ENCODE peak calls at places on chromosomes 16 and 17, in six cellular contexts. One of them, this sample, is unnamed.

GRCh38 chr17:351436-351713 is 1.2 kb downstream of the RPH3AL start:
- DNase-seq in endothelial cell: no peak
- DNase-seq in C1 segment of cervical spinal cord: no peak
- DNase-seq in NCI-H510A treated with DMSO at 0.1 percent for 48 hours: no peak
- DNase-seq in globus pallidus: no peak
- DNase-seq in smooth muscle cell of the brain vasculature: no peak
- DNase-seq in this sample: peak; percentile 26

GRCh38 chr17:68074279-68074678 is 38.7 kb downstream of the KPNA2 start:
- DNase-seq in endothelial cell: no peak
- DNase-seq in C1 segment of cervical spinal cord: no peak
- DNase-seq in NCI-H510A treated with DMSO at 0.1 percent for 48 hours: no peak
- DNase-seq in globus pallidus: no peak
- DNase-seq in smooth muscle cell of the brain vasculature: no peak
- DNase-seq in this sample: no peak

GRCh38 chr16:4404967-4405696 is 11.3 kb downstream of the CORO7 start:
- DNase-seq in endothelial cell: no peak
- DNase-seq in C1 segment of cervical spinal cord: no peak
- DNase-seq in NCI-H510A treated with DMSO at 0.1 percent for 48 hours: no peak
- DNase-seq in globus pallidus: no peak
- DNase-seq in smooth muscle cell of the brain vasculature: no peak
- DNase-seq in this sample: peak; percentile 40

GRCh38 chr17:55577011-55577586 is 65.8 kb upstream of the SMIM36 start:
- DNase-seq in endothelial cell: no peak
- DNase-seq in C1 segment of cervical spinal cord: peak; percentile 15
- DNase-seq in NCI-H510A treated with DMSO at 0.1 percent for 48 hours: no peak
- DNase-seq in globus pallidus: peak; percentile 45
- DNase-seq in smooth muscle cell of the brain vasculature: no peak
- DNase-seq in this sample: peak; percentile 52

GRCh38 chr16:12781777-12782176 is 21.9 kb downstream of the CPPED1 start:
- DNase-seq in endothelial cell: no peak
- DNase-seq in C1 segment of cervical spinal cord: no peak
- DNase-seq in NCI-H510A treated with DMSO at 0.1 percent for 48 hours: no peak
- DNase-seq in globus pallidus: no peak
- DNase-seq in smooth muscle cell of the brain vasculature: no peak
- DNase-seq in this sample: no peak

GRCh38 chr16:15976225-15976812 is 26.9 kb downstream of the ABCC1 start:
- DNase-seq in endothelial cell: no peak
- DNase-seq in C1 segment of cervical spinal cord: no peak
- DNase-seq in NCI-H510A treated with DMSO at 0.1 percent for 48 hours: no peak
- DNase-seq in globus pallidus: no peak
- DNase-seq in smooth muscle cell of the brain vasculature: no peak
- DNase-seq in this sample: no peak

GRCh38 chr17:7781467-7781866 is 52.5 kb upstream of the KDM6B start:
- DNase-seq in endothelial cell: no peak
- DNase-seq in C1 segment of cervical spinal cord: no peak
- DNase-seq in NCI-H510A treated with DMSO at 0.1 percent for 48 hours: no peak
- DNase-seq in globus pallidus: no peak
- DNase-seq in smooth muscle cell of the brain vasculature: no peak
- DNase-seq in this sample: peak; percentile 17

GRCh38 chr17:44878627-44879221 is 20.5 kb downstream of the EFTUD2 start:
- DNase-seq in endothelial cell: peak; percentile 23
- DNase-seq in C1 segment of cervical spinal cord: no peak
- DNase-seq in NCI-H510A treated with DMSO at 0.1 percent for 48 hours: peak; percentile 4
- DNase-seq in globus pallidus: peak; percentile 17
- DNase-seq in smooth muscle cell of the brain vasculature: no peak
- DNase-seq in this sample: peak; percentile 60

GRCh38 chr16:906296-906695 is 64.5 kb downstream of the LMF1 start:
- DNase-seq in endothelial cell: no peak
- DNase-seq in C1 segment of cervical spinal cord: no peak
- DNase-seq in NCI-H510A treated with DMSO at 0.1 percent for 48 hours: no peak
- DNase-seq in globus pallidus: no peak
- DNase-seq in smooth muscle cell of the brain vasculature: no peak
- DNase-seq in this sample: no peak

GRCh38 chr17:57862990-57863667 is 13.3 kb upstream of the MRPS23 start:
- DNase-seq in endothelial cell: no peak
- DNase-seq in C1 segment of cervical spinal cord: peak; percentile 69
- DNase-seq in NCI-H510A treated with DMSO at 0.1 percent for 48 hours: no peak
- DNase-seq in globus pallidus: peak; percentile 86
- DNase-seq in smooth muscle cell of the brain vasculature: no peak
- DNase-seq in this sample: peak; percentile 61

GRCh38 chr17:64455993-64456885 is 7.3 kb downstream of the MILR1 start:
- DNase-seq in endothelial cell: no peak
- DNase-seq in C1 segment of cervical spinal cord: no peak
- DNase-seq in NCI-H510A treated with DMSO at 0.1 percent for 48 hours: no peak
- DNase-seq in globus pallidus: peak; percentile 15
- DNase-seq in smooth muscle cell of the brain vasculature: no peak
- DNase-seq in this sample: peak; percentile 2

GRCh38 chr16:28057949-28058348 is 5.6 kb downstream of the GSG1L start:
- DNase-seq in endothelial cell: no peak
- DNase-seq in C1 segment of cervical spinal cord: no peak
- DNase-seq in NCI-H510A treated with DMSO at 0.1 percent for 48 hours: no peak
- DNase-seq in globus pallidus: no peak
- DNase-seq in smooth muscle cell of the brain vasculature: no peak
- DNase-seq in this sample: no peak

GRCh38 chr17:65457183-65457582 is 104.3 kb downstream of the AXIN2 start:
- DNase-seq in endothelial cell: no peak
- DNase-seq in C1 segment of cervical spinal cord: no peak
- DNase-seq in NCI-H510A treated with DMSO at 0.1 percent for 48 hours: no peak
- DNase-seq in globus pallidus: no peak
- DNase-seq in smooth muscle cell of the brain vasculature: no peak
- DNase-seq in this sample: no peak

GRCh38 chr16:50644730-50645129 is 36.4 kb downstream of the SNX20 start:
- DNase-seq in endothelial cell: no peak
- DNase-seq in C1 segment of cervical spinal cord: no peak
- DNase-seq in NCI-H510A treated with DMSO at 0.1 percent for 48 hours: no peak
- DNase-seq in globus pallidus: peak; percentile 53
- DNase-seq in smooth muscle cell of the brain vasculature: no peak
- DNase-seq in this sample: peak; percentile 23

GRCh38 chr17:67027031-67027628 is 17.2 kb upstream of the CACNG1 start:
- DNase-seq in endothelial cell: no peak
- DNase-seq in C1 segment of cervical spinal cord: no peak
- DNase-seq in NCI-H510A treated with DMSO at 0.1 percent for 48 hours: no peak
- DNase-seq in globus pallidus: no peak
- DNase-seq in smooth muscle cell of the brain vasculature: no peak
- DNase-seq in this sample: no peak

GRCh38 chr17:83176272-83176955 is 97.0 kb downstream of the METRNL start:
- DNase-seq in endothelial cell: no peak
- DNase-seq in C1 segment of cervical spinal cord: no peak
- DNase-seq in NCI-H510A treated with DMSO at 0.1 percent for 48 hours: no peak
- DNase-seq in globus pallidus: no peak
- DNase-seq in smooth muscle cell of the brain vasculature: no peak
- DNase-seq in this sample: no peak

GRCh38 chr17:40471856-40472732 is 28.8 kb downstream of the IGFBP4 start:
- DNase-seq in endothelial cell: no peak
- DNase-seq in C1 segment of cervical spinal cord: no peak
- DNase-seq in NCI-H510A treated with DMSO at 0.1 percent for 48 hours: no peak
- DNase-seq in globus pallidus: no peak
- DNase-seq in smooth muscle cell of the brain vasculature: no peak
- DNase-seq in this sample: no peak

GRCh38 chr16:51155199-51155607 is 4.1 kb upstream of the SALL1 start:
- DNase-seq in endothelial cell: peak; percentile 15
- DNase-seq in C1 segment of cervical spinal cord: peak; percentile 67
- DNase-seq in NCI-H510A treated with DMSO at 0.1 percent for 48 hours: no peak
- DNase-seq in globus pallidus: no peak
- DNase-seq in smooth muscle cell of the brain vasculature: no peak
- DNase-seq in this sample: no peak

GRCh38 chr16:82062645-82063058 is 27.6 kb downstream of the HSD17B2 start:
- DNase-seq in endothelial cell: no peak
- DNase-seq in C1 segment of cervical spinal cord: no peak
- DNase-seq in NCI-H510A treated with DMSO at 0.1 percent for 48 hours: no peak
- DNase-seq in globus pallidus: no peak
- DNase-seq in smooth muscle cell of the brain vasculature: no peak
- DNase-seq in this sample: no peak

This sample was measured in DMS53.